ENCODE peak calls at places on chromosome 6, in six cellular contexts. M is esophagus squamous epithelium, N is endothelial cell of umbilical vein, P is heart left ventricle, I is suprapubic skin, Z is A549. J is an unnamed sample.

GRCh38 chr6:115078555-115078954 is 735.7 kb upstream of the HS3ST5 start:
- DNase-seq in M (no peak), N (no peak), P (no peak), I (no peak), Z (no peak), J (no peak)

GRCh38 chr6:91606148-91606901 is 1019.5 kb upstream of the MAP3K7 start:
- DNase-seq in M (no peak), N (no peak), P (no peak), I (no peak), Z (no peak), J (no peak)

GRCh38 chr6:169232507-169232931 is 21.1 kb downstream of the THBS2 start:
- DNase-seq in M (no peak), N (no peak), P (no peak), I (peak; percentile 59), Z (no peak), J (no peak)

GRCh38 chr6:147779624-147780023 is 271.1 kb downstream of the SAMD5 start:
- DNase-seq in M (no peak), N (no peak), P (no peak), I (no peak), Z (no peak), J (no peak)

GRCh38 chr6:6893701-6894100 is 214.1 kb upstream of the RREB1 start:
- DNase-seq in M (no peak), N (no peak), P (no peak), I (no peak), Z (no peak), J (no peak)

GRCh38 chr6:150639823-150640331 is 40.2 kb downstream of the PLEKHG1 start:
- DNase-seq in M (no peak), N (no peak), P (no peak), I (no peak), Z (no peak), J (no peak)

GRCh38 chr6:158313989-158314388 is 1.7 kb downstream of the TULP4 start:
- DNase-seq in M (no peak), N (no peak), P (no peak), I (no peak), Z (no peak), J (no peak)

GRCh38 chr6:152952866-152953509 is 29.9 kb downstream of the FBXO5 start:
- DNase-seq in M (no peak), N (peak; percentile 55), P (no peak), I (no peak), Z (peak; percentile 15), J (no peak)

GRCh38 chr6:130223508-130223907 is 757 bp upstream of the SAMD3 start:
- DNase-seq in M (no peak), N (no peak), P (no peak), I (no peak), Z (no peak), J (no peak)

GRCh38 chr6:100103936-100104335 is 109.9 kb upstream of the MCHR2 start:
- DNase-seq in M (no peak), N (no peak), P (no peak), I (no peak), Z (no peak), J (no peak)

GRCh38 chr6:102619585-102619984 is 1226.1 kb downstream of the GRIK2 start:
- DNase-seq in M (no peak), N (no peak), P (no peak), I (no peak), Z (no peak), J (no peak)

GRCh38 chr6:131460603-131460995 is 112.4 kb upstream of the ARG1 start:
- DNase-seq in M (no peak), N (no peak), P (no peak), I (no peak), Z (no peak), J (no peak)

GRCh38 chr6:33595001-33595846 is 15.1 kb upstream of the BAK1 start:
- DNase-seq in M (no peak), N (no peak), P (no peak), I (no peak), Z (no peak), J (no peak)

GRCh38 chr6:125957845-125958244 is 1.3 kb downstream of the HINT3 start:
- DNase-seq in M (no peak), N (peak; percentile 66), P (no peak), I (no peak), Z (no peak), J (no peak)

GRCh38 chr6:29319931-29320330 is 18.4 kb downstream of the OR14J1 start:
- DNase-seq in M (no peak), N (no peak), P (no peak), I (no peak), Z (no peak), J (no peak)

GRCh38 chr6:5379647-5380242 is 118.4 kb downstream of the FARS2 start:
- DNase-seq in M (no peak), N (peak; percentile 71), P (no peak), I (no peak), Z (peak; percentile 9), J (no peak)

GRCh38 chr6:501891-502601 is 110.5 kb downstream of the IRF4 start:
- DNase-seq in M (no peak), N (no peak), P (no peak), I (no peak), Z (no peak), J (no peak)

GRCh38 chr6:157981132-157981394 is 600 bp upstream of the SYNJ2 start:
- DNase-seq in M (no peak), N (no peak), P (no peak), I (no peak), Z (no peak), J (no peak)

GRCh38 chr6:4853782-4854511 is 77.7 kb downstream of the CDYL start:
- DNase-seq in M (no peak), N (no peak), P (no peak), I (no peak), Z (peak; percentile 24), J (peak; percentile 62)

GRCh38 chr6:11179088-11179977 is 53.1 kb downstream of the NEDD9 start:
- DNase-seq in M (no peak), N (no peak), P (no peak), I (no peak), Z (no peak), J (no peak)

GRCh38 chr6:136775548-136775947 is 16.7 kb downstream of the MAP3K5 start:
- DNase-seq in M (no peak), N (no peak), P (no peak), I (no peak), Z (no peak), J (no peak)

GRCh38 chr6:132304891-132305305 is 96.4 kb downstream of the MOXD1 start:
- DNase-seq in M (no peak), N (no peak), P (no peak), I (no peak), Z (no peak), J (no peak)

GRCh38 chr6:116255246-116255800 is 1.4 kb upstream of the TSPYL4 start:
- DNase-seq in M (no peak), N (peak; percentile 61), P (no peak), I (no peak), Z (no peak), J (no peak)

GRCh38 chr6:130575971-130576370 is 210.2 kb downstream of the TMEM200A start:
- DNase-seq in M (no peak), N (no peak), P (no peak), I (no peak), Z (no peak), J (peak; percentile 75)

GRCh38 chr6:161536141-161536735 is 262.4 kb upstream of the AGPAT4 start:
- DNase-seq in M (no peak), N (no peak), P (no peak), I (no peak), Z (no peak), J (no peak)

GRCh38 chr6:148445620-148446019 is 103.0 kb downstream of the SASH1 start:
- DNase-seq in M (no peak), N (peak; percentile 81), P (no peak), I (no peak), Z (no peak), J (no peak)

GRCh38 chr6:163765326-163765725 is 350.8 kb downstream of the QKI start:
- DNase-seq in M (no peak), N (no peak), P (no peak), I (no peak), Z (no peak), J (no peak)
- H3K4me3 ChIP-seq in M (no peak overlapping the region), N (no peak overlapping the region), P (no peak overlapping the region), I (no peak overlapping the region), Z (no peak overlapping the region), J (no peak overlapping the region)

DNA sequence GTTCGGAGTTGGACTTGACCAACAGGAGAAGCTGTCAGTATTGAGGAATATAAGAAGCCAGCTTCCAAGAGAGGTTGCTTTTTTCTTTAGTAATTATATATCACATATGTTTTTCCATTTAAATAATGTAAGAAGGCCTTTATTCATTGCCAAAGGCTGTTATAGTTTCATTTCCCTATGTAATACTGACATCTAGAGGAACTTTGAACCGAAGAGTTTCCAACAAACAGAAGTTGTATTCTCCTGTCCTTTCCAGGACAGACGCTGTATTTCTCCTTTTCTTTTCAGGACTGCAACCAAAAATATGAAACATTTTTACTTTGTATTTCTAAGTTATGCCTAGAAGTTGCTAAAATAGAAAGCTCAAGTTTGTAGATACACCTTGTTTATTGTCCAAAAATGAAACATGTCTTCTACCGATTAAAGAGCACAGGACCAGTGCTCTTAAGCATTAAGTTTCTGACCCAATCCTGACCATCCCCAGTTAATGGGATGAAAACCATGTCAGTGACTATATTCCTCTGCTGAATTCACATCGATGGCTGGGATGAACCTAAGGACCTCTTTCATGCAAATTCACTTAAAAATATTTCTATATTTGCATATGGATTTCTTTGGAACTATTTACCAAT is 55.1 kb downstream of the MYLK4 start:
- DNase-seq in M (no peak), N (peak; percentile 55), P (no peak), I (no peak), Z (no peak), J (no peak)
- TF ChIP-seq POLR2A in M (no peak), N (no peak), P (no peak), I (no peak), Z (no peak), J (no peak)

GRCh38 chr6:142014515-142014914 is 118.2 kb upstream of the GJE1 start:
- DNase-seq in M (no peak), N (peak; percentile 79), P (no peak), I (no peak), Z (peak; percentile 11), J (no peak)
- H3K27ac ChIP-seq in M (no peak overlapping the region), N (peak overlapping the region; percentile 78), P (no peak overlapping the region), I (no peak overlapping the region), Z (peak overlapping the region; percentile 87), J (no peak overlapping the region)

GRCh38 chr6:45513331-45513730 is 135.6 kb upstream of the SUPT3H start:
- DNase-seq in M (no peak), N (no peak), P (no peak), I (no peak), Z (no peak), J (no peak)

GRCh38 chr6:45509426-45509825 is 131.7 kb upstream of the SUPT3H start:
- DNase-seq in M (no peak), N (no peak), P (no peak), I (no peak), Z (no peak), J (no peak)

GRCh38 chr6:45514454-45514853 is 136.7 kb upstream of the SUPT3H start:
- DNase-seq in M (no peak), N (no peak), P (no peak), I (no peak), Z (no peak), J (no peak)

GRCh38 chr6:45513843-45514242 is 136.1 kb upstream of the SUPT3H start:
- DNase-seq in M (no peak), N (no peak), P (no peak), I (no peak), Z (no peak), J (no peak)

GRCh38 chr6:45512594-45512993 is 134.9 kb upstream of the SUPT3H start:
- DNase-seq in M (no peak), N (peak; percentile 13), P (no peak), I (no peak), Z (no peak), J (no peak)
- H3K4me3 ChIP-seq in M (no peak overlapping the region), N (no peak overlapping the region), P (no peak overlapping the region), I (no peak overlapping the region), Z (no peak overlapping the region), J (no peak overlapping the region)